ENCODE peak calls at places on chromosomes 1 and 21, in six cellular contexts. G is Panc1, K is stomach, Z is breast epithelium, N is upper lobe of left lung, W is sigmoid colon. U is an unnamed sample.

GRCh38 chr1:153818876-153819275 is 43.7 kb downstream of the SLC27A3 start:
- DNase-seq in G (no peak), K (no peak), Z (no peak), N (no peak), W (no peak), U (no peak)

GRCh38 chr21:45997205-45997494 is 15.6 kb downstream of the COL6A1 start:
- DNase-seq in G (no peak), K (no peak), Z (no peak), N (no peak), W (no peak), U (no peak)

GRCh38 chr1:177913762-177914540 is 55.9 kb downstream of the SEC16B start:
- DNase-seq in G (no peak), K (peak; percentile 65), Z (no peak), N (no peak), W (no peak), U (no peak)

GRCh38 chr1:205578780-205579571 is 52.8 kb downstream of the ELK4 start:
- DNase-seq in G (no peak), K (no peak), Z (no peak), N (peak; percentile 32), W (peak; percentile 49), U (no peak)

GRCh38 chr1:214377886-214378285 is 96.9 kb downstream of the SMYD2 start:
- DNase-seq in G (no peak), K (no peak), Z (no peak), N (no peak), W (no peak), U (no peak)

GRCh38 chr1:184289825-184290550 is 96.8 kb upstream of the C1orf21 start:
- DNase-seq in G (no peak), K (no peak), Z (no peak), N (no peak), W (no peak), U (no peak)

GRCh38 chr21:44803651-44804050 is 2.0 kb upstream of the UBE2G2 start:
- DNase-seq in G (no peak), K (no peak), Z (no peak), N (no peak), W (no peak), U (no peak)

GRCh38 chr21:37855568-37856391 is 60.5 kb downstream of the KCNJ6 start:
- DNase-seq in G (no peak), K (no peak), Z (no peak), N (no peak), W (no peak), U (peak; percentile 58)

GRCh38 chr21:27329255-27329851 is 362.5 kb upstream of the ADAMTS5 start:
- DNase-seq in G (no peak), K (no peak), Z (no peak), N (no peak), W (peak; percentile 65), U (no peak)

GRCh38 chr1:29282924-29283803 is 46.8 kb downstream of the PTPRU start:
- DNase-seq in G (no peak), K (no peak), Z (no peak), N (peak; percentile 80), W (peak; percentile 65), U (no peak)

GRCh38 chr1:31432592-31433395 is 19.8 kb downstream of the SERINC2 start:
- DNase-seq in G (no peak), K (peak; percentile 17), Z (no peak), N (peak; percentile 35), W (peak; percentile 52), U (no peak)
- TF ChIP-seq POLR2AphosphoS5 in G (no peak), K (no peak), Z (no peak), N (no peak), W (no peak), U (no peak)

GRCh38 chr1:50851466-50851865 is 108.6 kb downstream of the FAF1 start:
- DNase-seq in G (no peak), K (no peak), Z (no peak), N (no peak), W (no peak), U (no peak)

GRCh38 chr1:50853325-50853724 is 106.7 kb downstream of the FAF1 start:
- DNase-seq in G (no peak), K (no peak), Z (no peak), N (no peak), W (no peak), U (no peak)

GRCh38 chr1:50847303-50847702 is 112.8 kb downstream of the FAF1 start:
- DNase-seq in G (no peak), K (no peak), Z (no peak), N (no peak), W (no peak), U (no peak)

GRCh38 chr1:50852889-50853288 is 107.2 kb downstream of the FAF1 start:
- DNase-seq in G (no peak), K (no peak), Z (no peak), N (no peak), W (no peak), U (no peak)

GRCh38 chr1:50851034-50851433 is 109.0 kb downstream of the FAF1 start:
- DNase-seq in G (no peak), K (no peak), Z (no peak), N (no peak), W (no peak), U (no peak)
- TF ChIP-seq POLR2AphosphoS5 in G (no peak), K (no peak), Z (no peak), N (no peak), W (no peak), U (no peak)

DNA sequence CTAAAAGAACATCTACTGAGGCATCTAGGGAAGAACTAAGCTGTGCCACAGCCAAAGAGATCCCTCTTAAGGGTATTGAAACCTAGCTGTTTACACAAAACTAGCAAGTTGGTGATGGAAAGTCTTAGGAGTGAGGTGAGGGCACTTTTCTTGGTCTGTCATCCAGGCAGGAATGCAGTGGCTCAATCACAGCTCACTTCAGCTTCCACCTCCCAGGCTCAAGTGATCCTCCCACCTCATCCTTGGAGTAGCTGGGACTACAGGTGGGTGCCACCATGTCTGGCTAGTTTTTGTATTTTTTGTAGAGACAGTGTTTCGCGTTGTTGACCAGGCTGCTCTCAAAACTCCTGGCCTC is 2.4 kb downstream of the PLEKHO1 start:
- DNase-seq in G (no peak), K (no peak), Z (no peak), N (no peak), W (peak; percentile 79), U (peak; percentile 91)
- TF ChIP-seq POLR2AphosphoS5 in G (no peak), K (peak; percentile 46), Z (no peak), N (no peak), W (peak; percentile 69), U (no peak)

GRCh38 chr21:32256873-32257620 is 21.8 kb downstream of the MIS18A start:
- DNase-seq in G (no peak), K (peak; percentile 61), Z (no peak), N (no peak), W (peak; percentile 89), U (no peak)
- TF ChIP-seq POLR2AphosphoS5 in G (no peak), K (peak; percentile 63), Z (no peak), N (no peak), W (peak; percentile 46), U (no peak)

DNA sequence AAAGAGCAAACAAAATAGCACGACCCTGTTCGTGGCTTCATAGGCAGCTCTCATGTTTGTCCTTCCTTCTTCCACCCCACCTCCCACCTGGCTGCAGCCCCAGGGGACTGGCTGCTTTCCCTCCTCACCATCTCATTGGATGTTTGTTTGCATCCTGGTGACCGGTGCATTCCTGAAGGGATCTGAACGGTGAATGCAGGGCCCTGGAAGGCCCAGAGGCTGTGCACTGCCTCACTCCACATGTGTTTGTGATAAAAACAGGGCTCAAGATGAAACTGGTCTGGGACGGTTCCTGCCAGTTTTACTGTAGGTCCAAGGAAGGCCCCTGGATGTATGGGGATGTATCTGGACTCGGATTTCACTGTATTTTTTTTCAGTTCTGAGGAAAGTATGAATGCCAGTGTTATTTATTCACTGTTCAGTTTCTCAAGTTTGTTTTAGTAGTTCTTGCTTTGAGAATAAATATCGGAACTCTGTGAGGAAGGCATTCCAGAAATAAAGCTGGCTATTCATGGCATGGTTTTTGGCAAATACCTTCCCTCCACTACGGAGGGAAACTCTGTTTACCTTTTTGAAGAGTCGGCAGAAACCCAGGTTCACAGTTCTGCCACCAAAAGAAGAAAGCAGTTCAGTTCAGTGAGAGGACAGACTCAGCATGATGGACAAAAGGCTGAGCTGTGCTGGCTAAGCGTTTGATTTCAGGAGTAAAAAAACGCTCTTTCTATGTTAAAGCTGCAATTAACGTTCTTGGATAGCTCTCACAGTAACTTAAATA is 42.6 kb downstream of the CNN3 start:
- DNase-seq in G (no peak), K (peak; percentile 34), Z (peak; percentile 84), N (no peak), W (no peak), U (no peak)
- TF ChIP-seq POLR2AphosphoS5 in G (no peak), K (no peak), Z (peak; percentile 54), N (no peak), W (no peak), U (no peak)

DNA sequence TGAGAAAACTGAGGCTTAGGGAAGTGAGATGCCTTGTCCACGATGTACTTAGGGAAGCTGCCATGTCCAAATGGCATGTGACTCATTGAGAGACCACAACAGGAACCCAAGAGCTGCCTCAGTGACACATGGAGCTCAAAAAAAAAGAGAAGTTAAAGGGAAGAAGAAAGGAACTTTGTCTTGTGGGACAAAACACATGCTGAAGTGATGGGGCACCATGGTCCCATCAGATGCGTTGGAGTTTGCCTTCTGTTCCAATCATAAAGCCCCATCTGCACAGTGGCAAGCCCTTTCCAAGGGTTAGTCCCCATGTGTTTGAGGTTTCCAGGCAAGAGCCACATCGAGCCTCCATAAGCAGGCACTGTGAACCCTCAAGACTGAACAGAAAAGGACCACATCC is 8.0 kb downstream of the MED8 start:
- DNase-seq in G (no peak), K (no peak), Z (no peak), N (no peak), W (no peak), U (no peak)
- TF ChIP-seq POLR2AphosphoS5 in G (no peak), K (no peak), Z (no peak), N (no peak), W (no peak), U (no peak)